ENCODE peak calls at places on chromosomes 4 and X, in seven cellular contexts. One of them, this sample, is unnamed. For H3K27me3, the result is how much of the 10 kb centered on the place peaks cover.

GRCh38 chr4:185370291-185370690 is 25.4 kb downstream of the LRP2BP start:
- DNase-seq in stomach: no peak
- DNase-seq in SJSA1: no peak
- DNase-seq in neural progenitor cell: peak
- DNase-seq in esophagus squamous epithelium: no peak
- DNase-seq in CD8-positive, alpha-beta T cell: no peak
- DNase-seq in CD4-positive, alpha-beta memory T cell: no peak
- DNase-seq in this sample: no peak

GRCh38 chr4:57023104-57023503 is 44.4 kb downstream of the POLR2B start:
- DNase-seq in SJSA1: peak
- DNase-seq in neural progenitor cell: no peak
- DNase-seq in CD8-positive, alpha-beta T cell: no peak
- DNase-seq in CD4-positive, alpha-beta memory T cell: no peak
- DNase-seq in esophagus squamous epithelium: no peak
- DNase-seq in stomach: no peak
- DNase-seq in this sample: peak

GRCh38 chr4:8414377-8414776 is 26.1 kb downstream of the ACOX3 start:
- DNase-seq in esophagus squamous epithelium: no peak
- DNase-seq in CD8-positive, alpha-beta T cell: no peak
- DNase-seq in CD4-positive, alpha-beta memory T cell: peak
- DNase-seq in stomach: no peak
- DNase-seq in neural progenitor cell: no peak
- DNase-seq in SJSA1: no peak
- DNase-seq in this sample: no peak

GRCh38 chr4:40003986-40004385 is 26.3 kb upstream of the PDS5A start:
- DNase-seq in CD8-positive, alpha-beta T cell: no peak
- DNase-seq in stomach: no peak
- DNase-seq in esophagus squamous epithelium: no peak
- DNase-seq in CD4-positive, alpha-beta memory T cell: no peak
- DNase-seq in SJSA1: no peak
- DNase-seq in neural progenitor cell: no peak
- DNase-seq in this sample: peak

GRCh38 chr4:84878090-84878489 is 88.4 kb downstream of the WDFY3 start:
- DNase-seq in neural progenitor cell: no peak
- DNase-seq in esophagus squamous epithelium: no peak
- DNase-seq in SJSA1: peak
- DNase-seq in CD4-positive, alpha-beta memory T cell: no peak
- DNase-seq in CD8-positive, alpha-beta T cell: no peak
- DNase-seq in stomach: no peak
- DNase-seq in this sample: peak

GRCh38 chrX:38726596-38726995 is 74.7 kb upstream of the MID1IP1 start:
- DNase-seq in CD4-positive, alpha-beta memory T cell: no peak
- DNase-seq in neural progenitor cell: no peak
- DNase-seq in esophagus squamous epithelium: no peak
- DNase-seq in SJSA1: no peak
- DNase-seq in CD8-positive, alpha-beta T cell: no peak
- DNase-seq in stomach: no peak
- DNase-seq in this sample: peak

GRCh38 chr4:17619416-17620105 is 5.1 kb downstream of the MED28 start:
- DNase-seq in stomach: no peak
- DNase-seq in CD4-positive, alpha-beta memory T cell: no peak
- DNase-seq in esophagus squamous epithelium: no peak
- DNase-seq in CD8-positive, alpha-beta T cell: no peak
- DNase-seq in neural progenitor cell: no peak
- DNase-seq in SJSA1: no peak
- DNase-seq in this sample: peak

GRCh38 chr4:131584587-131584986 is 1564.5 kb upstream of the PCDH10 start:
- DNase-seq in CD8-positive, alpha-beta T cell: no peak
- DNase-seq in esophagus squamous epithelium: no peak
- DNase-seq in CD4-positive, alpha-beta memory T cell: no peak
- DNase-seq in stomach: no peak
- DNase-seq in SJSA1: no peak
- DNase-seq in neural progenitor cell: no peak
- DNase-seq in this sample: no peak

GRCh38 chr4:139419388-139419914 is 34.5 kb upstream of the RAB33B start:
- DNase-seq in CD8-positive, alpha-beta T cell: no peak
- DNase-seq in stomach: no peak
- DNase-seq in neural progenitor cell: no peak
- DNase-seq in esophagus squamous epithelium: no peak
- DNase-seq in CD4-positive, alpha-beta memory T cell: no peak
- DNase-seq in SJSA1: no peak
- DNase-seq in this sample: peak

GRCh38 chr4:89836031-89836777 is 757 bp downstream of the SNCA start:
- DNase-seq in stomach: no peak
- DNase-seq in SJSA1: no peak
- DNase-seq in neural progenitor cell: peak
- DNase-seq in CD4-positive, alpha-beta memory T cell: no peak
- DNase-seq in CD8-positive, alpha-beta T cell: no peak
- DNase-seq in esophagus squamous epithelium: no peak
- DNase-seq in this sample: peak

GRCh38 chr4:185276036-185276435 is 66.6 kb downstream of the SNX25 start:
- DNase-seq in esophagus squamous epithelium: no peak
- DNase-seq in neural progenitor cell: no peak
- DNase-seq in stomach: no peak
- DNase-seq in CD8-positive, alpha-beta T cell: no peak
- DNase-seq in SJSA1: no peak
- DNase-seq in CD4-positive, alpha-beta memory T cell: no peak
- DNase-seq in this sample: peak

GRCh38 chr4:159229164-159229563 is 126.3 kb downstream of the RAPGEF2 start:
- DNase-seq in CD4-positive, alpha-beta memory T cell: no peak
- DNase-seq in esophagus squamous epithelium: no peak
- DNase-seq in stomach: no peak
- DNase-seq in SJSA1: peak
- DNase-seq in neural progenitor cell: peak
- DNase-seq in CD8-positive, alpha-beta T cell: no peak
- DNase-seq in this sample: peak

GRCh38 chrX:78375894-78376293 is 48.5 kb upstream of the CYSLTR1 start:
- DNase-seq in stomach: no peak
- DNase-seq in CD4-positive, alpha-beta memory T cell: peak
- DNase-seq in SJSA1: no peak
- DNase-seq in neural progenitor cell: no peak
- DNase-seq in esophagus squamous epithelium: no peak
- DNase-seq in CD8-positive, alpha-beta T cell: no peak
- DNase-seq in this sample: no peak

GRCh38 chr4:175330236-175330635 is 412.1 kb downstream of the ADAM29 start:
- DNase-seq in neural progenitor cell: no peak
- DNase-seq in stomach: no peak
- DNase-seq in SJSA1: no peak
- DNase-seq in CD4-positive, alpha-beta memory T cell: no peak
- DNase-seq in CD8-positive, alpha-beta T cell: no peak
- DNase-seq in esophagus squamous epithelium: no peak
- DNase-seq in this sample: peak

GRCh38 chr4:159484861-159485260 is 382.0 kb downstream of the RAPGEF2 start:
- DNase-seq in esophagus squamous epithelium: no peak
- DNase-seq in CD4-positive, alpha-beta memory T cell: no peak
- DNase-seq in SJSA1: no peak
- DNase-seq in CD8-positive, alpha-beta T cell: no peak
- DNase-seq in stomach: no peak
- DNase-seq in neural progenitor cell: no peak
- DNase-seq in this sample: peak

GRCh38 chr4:4542824-4543485 is 1.1 kb upstream of the STX18 start:
- DNase-seq in neural progenitor cell: peak
- DNase-seq in SJSA1: no peak
- DNase-seq in CD4-positive, alpha-beta memory T cell: no peak
- DNase-seq in CD8-positive, alpha-beta T cell: no peak
- DNase-seq in esophagus squamous epithelium: no peak
- DNase-seq in stomach: no peak
- DNase-seq in this sample: peak

GRCh38 chr4:139763205-139763604 is 97.6 kb downstream of the MGST2 start:
- DNase-seq in esophagus squamous epithelium: no peak
- DNase-seq in CD8-positive, alpha-beta T cell: no peak
- DNase-seq in CD4-positive, alpha-beta memory T cell: no peak
- DNase-seq in neural progenitor cell: peak
- DNase-seq in SJSA1: no peak
- DNase-seq in stomach: no peak
- DNase-seq in this sample: no peak

GRCh38 chr4:118087366-118087765 is 53.1 kb downstream of the NDST3 start:
- DNase-seq in esophagus squamous epithelium: no peak
- DNase-seq in CD8-positive, alpha-beta T cell: no peak
- DNase-seq in stomach: no peak
- DNase-seq in CD4-positive, alpha-beta memory T cell: no peak
- DNase-seq in SJSA1: no peak
- DNase-seq in neural progenitor cell: no peak
- DNase-seq in this sample: no peak

GRCh38 chrX:129678881-129679195 is 24.1 kb upstream of the APLN start:
- DNase-seq in esophagus squamous epithelium: no peak
- DNase-seq in SJSA1: no peak
- DNase-seq in neural progenitor cell: no peak
- DNase-seq in stomach: no peak
- DNase-seq in CD8-positive, alpha-beta T cell: no peak
- DNase-seq in CD4-positive, alpha-beta memory T cell: no peak
- DNase-seq in this sample: no peak

GRCh38 chr4:87112063-87112462 is 108.4 kb downstream of the KLHL8 start:
- DNase-seq in neural progenitor cell: no peak
- DNase-seq in SJSA1: no peak
- DNase-seq in stomach: no peak
- DNase-seq in CD8-positive, alpha-beta T cell: no peak
- DNase-seq in CD4-positive, alpha-beta memory T cell: no peak
- DNase-seq in esophagus squamous epithelium: no peak
- DNase-seq in this sample: no peak

GRCh38 chr4:99378876-99379275 is 26.3 kb upstream of the ADH1C start:
- DNase-seq in CD4-positive, alpha-beta memory T cell: no peak
- DNase-seq in neural progenitor cell: no peak
- DNase-seq in SJSA1: no peak
- DNase-seq in CD8-positive, alpha-beta T cell: no peak
- DNase-seq in esophagus squamous epithelium: no peak
- DNase-seq in stomach: no peak
- DNase-seq in this sample: no peak

GRCh38 chr4:54099287-54099958 is 540 bp upstream of the GSX2 start:
- DNase-seq in neural progenitor cell: peak
- DNase-seq in CD8-positive, alpha-beta T cell: no peak
- DNase-seq in CD4-positive, alpha-beta memory T cell: no peak
- DNase-seq in esophagus squamous epithelium: no peak
- DNase-seq in SJSA1: no peak
- DNase-seq in stomach: no peak
- DNase-seq in this sample: peak

GRCh38 chrX:41688835-41689234 is at the start of gene GPR34:
- DNase-seq in stomach: no peak
- DNase-seq in SJSA1: no peak
- DNase-seq in esophagus squamous epithelium: no peak
- DNase-seq in CD4-positive, alpha-beta memory T cell: peak
- DNase-seq in neural progenitor cell: no peak
- DNase-seq in CD8-positive, alpha-beta T cell: no peak
- DNase-seq in this sample: no peak

GRCh38 chr4:2793920-2794706 is 1.2 kb downstream of the SH3BP2 start:
- DNase-seq in stomach: peak
- DNase-seq in CD8-positive, alpha-beta T cell: no peak
- DNase-seq in esophagus squamous epithelium: no peak
- DNase-seq in neural progenitor cell: peak
- DNase-seq in SJSA1: peak
- DNase-seq in CD4-positive, alpha-beta memory T cell: no peak
- DNase-seq in this sample: peak

GRCh38 chr4:4599886-4600285 is 58.0 kb upstream of the STX18 start:
- DNase-seq in SJSA1: no peak
- DNase-seq in neural progenitor cell: no peak
- DNase-seq in stomach: no peak
- DNase-seq in CD4-positive, alpha-beta memory T cell: no peak
- DNase-seq in esophagus squamous epithelium: no peak
- DNase-seq in CD8-positive, alpha-beta T cell: no peak
- DNase-seq in this sample: no peak

GRCh38 chr4:68360570-68360969 is 10.7 kb upstream of the YTHDC1 start:
- DNase-seq in stomach: no peak
- DNase-seq in SJSA1: no peak
- DNase-seq in neural progenitor cell: no peak
- DNase-seq in esophagus squamous epithelium: no peak
- DNase-seq in CD4-positive, alpha-beta memory T cell: no peak
- DNase-seq in CD8-positive, alpha-beta T cell: no peak
- DNase-seq in this sample: no peak

GRCh38 chr4:188455353-188455752 is 316.1 kb downstream of the TRIML1 start:
- DNase-seq in CD4-positive, alpha-beta memory T cell: no peak
- DNase-seq in SJSA1: no peak
- DNase-seq in CD8-positive, alpha-beta T cell: no peak
- DNase-seq in stomach: no peak
- DNase-seq in neural progenitor cell: no peak
- DNase-seq in esophagus squamous epithelium: no peak
- DNase-seq in this sample: no peak

DNA sequence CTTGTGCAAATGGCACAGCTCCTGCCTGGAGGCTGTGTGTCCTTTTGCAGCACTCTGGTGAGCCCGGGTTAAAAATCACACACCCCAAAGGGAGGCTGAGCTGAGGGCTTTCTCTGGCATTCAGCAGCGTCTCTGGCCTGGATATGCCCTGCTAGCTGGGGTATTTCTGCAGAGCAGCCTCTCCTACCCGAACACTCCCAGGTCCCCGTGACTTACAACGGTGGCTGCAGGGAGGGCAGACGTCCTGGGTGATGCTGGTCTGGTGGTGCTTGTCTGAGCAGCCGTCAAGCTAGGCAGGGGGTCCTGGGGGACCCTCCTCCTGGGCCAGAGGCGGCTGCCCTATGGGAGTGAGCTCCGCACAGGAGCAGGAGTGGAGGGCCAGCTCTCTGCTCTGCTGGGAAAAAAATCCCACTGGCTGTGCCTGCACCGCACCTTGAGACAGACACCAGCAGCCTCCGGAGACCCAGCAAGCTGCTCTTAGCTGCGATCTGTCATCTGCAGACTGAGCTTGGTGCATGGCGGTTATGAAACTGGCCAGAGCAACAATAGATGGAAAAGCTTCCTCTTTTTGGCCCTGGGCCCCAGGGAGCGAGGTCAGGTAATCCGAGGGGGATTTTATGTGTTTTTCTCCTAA is 41.3 kb upstream of the ASMTL start:
- DNase-seq in CD8-positive, alpha-beta T cell: no peak
- DNase-seq in SJSA1: no peak
- DNase-seq in esophagus squamous epithelium: no peak
- DNase-seq in stomach: no peak
- DNase-seq in neural progenitor cell: peak
- DNase-seq in CD4-positive, alpha-beta memory T cell: no peak
- DNase-seq in this sample: no peak
- H3K4me3 ChIP-seq in CD8-positive, alpha-beta T cell: no peak
- H3K4me3 ChIP-seq in SJSA1: no peak
- H3K4me3 ChIP-seq in esophagus squamous epithelium: no peak
- H3K4me3 ChIP-seq in stomach: no peak
- H3K4me3 ChIP-seq in neural progenitor cell: no peak
- H3K4me3 ChIP-seq in CD4-positive, alpha-beta memory T cell: no peak
- H3K4me3 ChIP-seq in this sample: no peak

GRCh38 chrX:154728791-154729190 is 22.1 kb downstream of the GAB3 start:
- DNase-seq in neural progenitor cell: no peak
- DNase-seq in SJSA1: no peak
- DNase-seq in CD4-positive, alpha-beta memory T cell: no peak
- DNase-seq in esophagus squamous epithelium: no peak
- DNase-seq in CD8-positive, alpha-beta T cell: no peak
- DNase-seq in stomach: no peak
- DNase-seq in this sample: no peak
- H3K27me3 ChIP-seq in neural progenitor cell: under half
- H3K27me3 ChIP-seq in SJSA1: under half
- H3K27me3 ChIP-seq in CD4-positive, alpha-beta memory T cell: under half
- H3K27me3 ChIP-seq in esophagus squamous epithelium: under half
- H3K27me3 ChIP-seq in CD8-positive, alpha-beta T cell: under half
- H3K27me3 ChIP-seq in stomach: under half
- H3K27me3 ChIP-seq in this sample: under half

GRCh38 chr4:119629142-119629471 is 503 bp upstream of the PDE5A start:
- DNase-seq in SJSA1: no peak
- DNase-seq in CD4-positive, alpha-beta memory T cell: no peak
- DNase-seq in stomach: no peak
- DNase-seq in CD8-positive, alpha-beta T cell: no peak
- DNase-seq in esophagus squamous epithelium: no peak
- DNase-seq in neural progenitor cell: no peak
- DNase-seq in this sample: no peak
- H3K4me3 ChIP-seq in SJSA1: peak
- H3K4me3 ChIP-seq in CD4-positive, alpha-beta memory T cell: peak
- H3K4me3 ChIP-seq in stomach: peak
- H3K4me3 ChIP-seq in CD8-positive, alpha-beta T cell: peak
- H3K4me3 ChIP-seq in esophagus squamous epithelium: peak
- H3K4me3 ChIP-seq in neural progenitor cell: peak
- H3K4me3 ChIP-seq in this sample: peak

GRCh38 chrX:10007604-10008003 is 40.4 kb downstream of the CLDN34 start:
- DNase-seq in CD4-positive, alpha-beta memory T cell: no peak
- DNase-seq in SJSA1: no peak
- DNase-seq in CD8-positive, alpha-beta T cell: no peak
- DNase-seq in esophagus squamous epithelium: no peak
- DNase-seq in neural progenitor cell: no peak
- DNase-seq in stomach: no peak
- DNase-seq in this sample: peak
- H3K27me3 ChIP-seq in CD4-positive, alpha-beta memory T cell: under half
- H3K27me3 ChIP-seq in SJSA1: under half
- H3K27me3 ChIP-seq in CD8-positive, alpha-beta T cell: under half
- H3K27me3 ChIP-seq in esophagus squamous epithelium: under half
- H3K27me3 ChIP-seq in neural progenitor cell: under half
- H3K27me3 ChIP-seq in stomach: under half
- H3K27me3 ChIP-seq in this sample: under half